ENCODE peak calls at places on chromosomes 3 and 15, in four cellular contexts. G is WTC11, V is K562, R is GM12878. O is an unnamed sample.

GRCh38 chr3:150564243-150564642 is 17.7 kb downstream of the EIF2A start:
- DNase-seq in R (no peak), V (no peak), G (no peak), O (no peak)

GRCh38 chr3:34882764-34883163 is 756.6 kb upstream of the ARPP21 start:
- DNase-seq in R (no peak), V (no peak), G (no peak), O (no peak)

GRCh38 chr3:154427685-154428291 is 2.2 kb downstream of the GPR149 start:
- DNase-seq in R (no peak), G (peak), V (no peak), O (no peak)

GRCh38 chr3:76570436-76571057 is 469.4 kb upstream of the ROBO2 start:
- DNase-seq in R (no peak), V (peak), G (no peak), O (no peak)

GRCh38 chr3:41141431-41142164 is 57.7 kb upstream of the CTNNB1 start:
- DNase-seq in G (no peak), R (no peak), V (no peak), O (no peak)

GRCh38 chr3:42535981-42536784 is 33.7 kb downstream of the VIPR1 start:
- DNase-seq in R (no peak), G (peak), V (peak), O (peak)

GRCh38 chr3:195893121-195893449 is 15.3 kb downstream of the TNK2 start:
- DNase-seq in G (no peak), R (no peak), V (no peak), O (no peak)

GRCh38 chr15:83250766-83251165 is 33.7 kb downstream of the BNC1 start:
- DNase-seq in G (no peak), R (no peak), V (no peak), O (no peak)

GRCh38 chr3:127061641-127062040 is 78.7 kb downstream of the PLXNA1 start:
- DNase-seq in R (no peak), V (no peak), G (no peak), O (no peak)

GRCh38 chr3:81666502-81667121 is 94.8 kb downstream of the GBE1 start:
- DNase-seq in G (no peak), R (no peak), V (peak), O (no peak)

GRCh38 chr3:136075816-136076215 is 110.3 kb downstream of the PPP2R3A start:
- DNase-seq in V (no peak), R (no peak), G (no peak), O (no peak)

GRCh38 chr3:13231781-13232515 is 158.7 kb upstream of the IQSEC1 start:
- DNase-seq in G (no peak), V (peak), R (no peak), O (no peak)

GRCh38 chr3:159082514-159082913 is 280.7 kb downstream of the MFSD1 start:
- DNase-seq in G (no peak), R (no peak), V (no peak), O (no peak)

GRCh38 chr3:55147406-55147805 is 219.5 kb upstream of the LRTM1 start:
- DNase-seq in R (no peak), V (no peak), G (no peak), O (no peak)

GRCh38 chr15:48565560-48566482 is 79.7 kb downstream of the FBN1 start:
- DNase-seq in R (no peak), V (no peak), G (no peak), O (no peak)

GRCh38 chr3:65035231-65035630 is 347.4 kb upstream of the ADAMTS9 start:
- DNase-seq in V (no peak), R (no peak), G (no peak), O (no peak)

GRCh38 chr3:128287161-128287560 is 133.9 kb downstream of the EEFSEC start:
- DNase-seq in V (no peak), R (no peak), G (no peak), O (no peak)

GRCh38 chr3:58178528-58179234 is 32.1 kb downstream of the DNASE1L3 start:
- DNase-seq in G (no peak), R (no peak), V (no peak), O (no peak)

GRCh38 chr3:72039677-72040076 is 254.7 kb upstream of the PROK2 start:
- DNase-seq in V (no peak), G (no peak), R (no peak), O (no peak)

GRCh38 chr3:135982404-135982761 is 16.9 kb downstream of the PPP2R3A start:
- DNase-seq in V (no peak), R (no peak), G (no peak), O (no peak)

GRCh38 chr3:59436164-59436958 is 386.5 kb upstream of the CFAP20DC start:
- DNase-seq in V (no peak), R (no peak), G (no peak), O (no peak)

GRCh38 chr3:148992027-148992634 is 791 bp downstream of the GYG1 start:
- DNase-seq in R (no peak), G (peak), V (peak), O (peak)

GRCh38 chr15:94929282-94929681 is 697.9 kb downstream of the MCTP2 start:
- DNase-seq in V (no peak), R (no peak), G (no peak), O (no peak)

GRCh38 chr15:72118400-72118978 is at the start of gene SENP8:
- DNase-seq in G (no peak), V (no peak), R (no peak), O (no peak)

GRCh38 chr3:193114431-193115340 is 126.3 kb upstream of the PLAAT1 start:
- DNase-seq in V (no peak), R (no peak), G (no peak), O (no peak)

GRCh38 chr3:136249091-136249490 is 1.0 kb upstream of the PCCB start:
- DNase-seq in R (no peak), G (no peak), V (no peak), O (peak)

GRCh38 chr15:40238927-40239591 is at the start of gene PAK6:
- DNase-seq in R (no peak), G (peak), V (peak), O (no peak)

GRCh38 chr3:8548502-8549300 is 47.1 kb downstream of the LMCD1 start:
- DNase-seq in G (no peak), R (no peak), V (no peak), O (no peak)

GRCh38 chr3:65979152-65979551 is 59.6 kb downstream of the MAGI1 start:
- DNase-seq in R (no peak), G (no peak), V (no peak), O (no peak)

GRCh38 chr3:197793246-197793645 is 2.2 kb downstream of the LRCH3 start:
- DNase-seq in G (no peak), V (no peak), R (peak), O (no peak)

GRCh38 chr15:64009798-64010241 is 36.5 kb downstream of the DAPK2 start:
- DNase-seq in G (no peak), R (peak), V (no peak), O (no peak)

DNA sequence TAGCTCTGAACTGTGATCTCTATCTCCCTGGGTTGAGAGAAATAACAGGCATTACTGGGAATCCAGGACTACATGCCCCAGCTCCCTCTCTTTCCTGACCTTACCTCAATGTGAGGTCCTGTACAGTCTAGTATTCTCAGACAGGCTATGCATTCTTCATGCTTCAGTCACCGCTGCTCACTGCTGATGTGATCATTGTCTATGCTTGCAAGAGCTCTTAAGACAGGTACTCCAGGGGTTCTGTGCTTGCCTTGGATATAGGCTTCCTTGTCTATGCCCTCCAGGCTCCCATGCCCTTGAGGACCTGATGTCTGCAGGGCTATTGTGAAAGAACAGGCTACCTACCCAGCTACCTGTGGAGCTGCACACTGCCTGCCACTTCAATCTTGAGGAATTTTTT is 183.6 kb downstream of the MBNL1 start:
- DNase-seq in V (no peak), R (no peak), G (no peak), O (no peak)
- TF ChIP-seq CBFB in V (no peak), R (no peak), G (no peak), O (no peak)

GRCh38 chr3:115876860-115877646 is 253.7 kb downstream of the GAP43 start:
- DNase-seq in G (no peak), V (no peak), R (no peak), O (no peak)
- TF ChIP-seq CBFB in G (no peak), V (no peak), R (no peak), O (no peak)

DNA sequence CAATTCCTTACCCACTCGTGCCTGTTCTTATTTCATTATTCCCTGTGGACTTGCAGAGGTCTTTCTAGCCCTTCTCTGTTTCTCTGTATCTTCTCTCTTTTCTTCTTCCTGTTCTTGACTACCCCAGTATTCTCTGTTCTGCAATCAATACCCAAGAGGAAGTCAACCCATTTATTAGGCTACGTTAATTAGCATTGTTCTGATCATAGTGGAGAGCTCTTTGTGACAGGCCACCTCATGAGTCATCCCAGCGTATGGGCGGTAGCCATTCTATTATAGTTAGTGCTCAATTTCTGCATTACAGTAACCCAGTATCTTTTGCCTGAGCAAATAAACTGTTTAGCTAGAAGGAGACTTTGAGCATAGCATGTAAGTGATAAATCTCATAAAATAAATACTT is 259.5 kb upstream of the GRM7 start:
- DNase-seq in V (peak), G (no peak), R (no peak), O (no peak)
- TF ChIP-seq CBFB in V (no peak), G (no peak), R (no peak), O (no peak)

DNA sequence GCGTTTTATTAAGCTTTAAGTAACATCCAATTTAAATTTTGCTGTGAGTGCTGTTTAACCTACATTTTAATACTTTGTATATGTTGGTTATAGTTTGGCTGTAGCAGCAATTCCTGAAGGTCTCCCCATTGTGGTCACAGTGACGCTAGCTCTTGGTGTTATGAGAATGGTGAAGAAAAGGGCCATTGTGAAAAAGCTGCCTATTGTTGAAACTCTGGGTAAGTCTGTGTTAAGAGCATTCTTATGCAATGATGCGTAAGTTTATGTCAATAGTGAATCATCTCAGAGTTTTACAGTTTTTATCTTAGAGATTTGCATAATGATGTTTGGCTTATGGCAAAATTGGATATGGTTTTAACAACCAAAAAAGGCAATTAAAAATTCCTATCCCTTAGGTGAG is 62.7 kb downstream of the ASTE1 start:
- DNase-seq in G (no peak), V (no peak), R (no peak), O (peak)
- TF ChIP-seq CBFB in G (no peak), V (no peak), R (no peak), O (no peak)

DNA sequence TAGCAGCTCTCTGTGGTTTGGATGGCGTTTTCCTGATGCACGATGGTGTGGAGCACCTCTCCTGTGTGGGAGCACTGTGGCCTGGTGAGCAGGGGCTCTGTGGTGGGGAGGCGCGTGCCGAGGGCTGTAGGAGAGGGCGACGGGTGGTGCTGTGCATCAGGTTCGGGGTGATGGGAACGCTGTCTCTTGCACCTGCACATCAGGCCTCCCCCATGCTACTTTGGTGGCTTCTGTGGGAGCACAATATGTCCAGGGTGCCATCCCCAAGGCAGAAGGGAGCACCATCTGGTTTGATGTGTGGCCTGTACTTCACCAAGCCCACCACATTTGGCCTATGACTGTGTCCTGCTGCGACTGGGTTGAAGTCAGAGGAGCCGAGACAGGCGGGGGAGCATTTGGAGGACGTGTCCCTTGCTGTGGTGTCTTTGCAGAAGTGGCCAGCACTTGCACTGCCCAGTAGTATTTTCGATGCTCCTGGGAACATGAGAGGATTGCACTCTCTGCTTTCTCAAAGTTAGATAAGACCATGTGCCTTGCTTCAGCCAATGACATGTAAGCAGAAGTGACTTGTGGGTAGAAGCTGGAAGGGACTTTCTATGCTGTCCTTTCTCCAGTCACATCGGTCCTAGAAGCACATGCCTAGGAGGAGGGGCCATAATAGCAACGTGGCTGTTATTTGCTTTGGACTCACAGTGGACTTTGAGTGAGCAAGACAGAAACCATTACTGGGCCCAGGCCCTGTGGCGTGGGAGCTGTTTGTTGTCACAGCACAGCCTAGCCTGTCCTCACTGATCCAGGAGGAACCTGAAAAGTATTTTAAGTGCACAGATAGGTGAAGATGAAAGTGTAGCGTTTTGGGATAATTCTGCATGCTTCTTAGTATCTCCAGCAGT is 72.1 kb downstream of the APBA2 start:
- DNase-seq in R (no peak), G (no peak), V (peak), O (peak)
- TF ChIP-seq CBFB in R (no peak), G (no peak), V (no peak), O (no peak)

GRCh38 chr3:176796371-176796770 is 400.9 kb downstream of the TBL1XR1 start:
- DNase-seq in R (no peak), V (no peak), G (no peak), O (no peak)

GRCh38 chr3:176795897-176796296 is 401.4 kb downstream of the TBL1XR1 start:
- DNase-seq in R (no peak), G (no peak), V (no peak), O (no peak)

GRCh38 chr3:176798680-176799079 is 398.6 kb downstream of the TBL1XR1 start:
- DNase-seq in R (no peak), G (no peak), V (no peak), O (no peak)

DNA sequence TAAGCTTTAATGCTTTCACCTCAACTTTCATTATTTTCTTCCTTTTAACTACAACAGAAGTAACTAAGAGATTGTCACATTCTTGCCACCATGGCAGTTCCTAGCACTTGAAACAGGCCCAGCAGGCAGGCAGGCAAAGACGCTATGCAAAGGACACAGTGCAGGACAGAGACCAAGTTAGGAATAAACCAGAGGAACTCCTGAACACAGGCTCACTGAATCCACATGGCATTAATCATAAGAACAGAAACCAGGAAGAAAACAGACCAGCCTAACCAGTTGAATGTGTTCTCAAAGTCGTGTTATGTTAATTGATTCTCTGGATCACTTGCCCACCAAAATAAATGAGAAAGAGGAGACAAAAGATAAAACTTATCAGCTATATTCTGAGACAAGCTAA is 397.6 kb downstream of the TBL1XR1 start:
- DNase-seq in R (no peak), G (no peak), V (no peak), O (no peak)
- TF ChIP-seq CBFB in R (no peak), G (no peak), V (no peak), O (no peak)

GRCh38 chr15:100112061-100112420 is 229.7 kb downstream of the ADAMTS17 start:
- DNase-seq in R (no peak), G (no peak), V (no peak), O (no peak)

GRCh38 chr15:100114526-100114925 is 227.2 kb downstream of the ADAMTS17 start:
- DNase-seq in V (no peak), G (no peak), R (no peak), O (no peak)

GRCh38 chr15:100114100-100114499 is 227.7 kb downstream of the ADAMTS17 start:
- DNase-seq in R (no peak), G (no peak), V (no peak), O (no peak)

GRCh38 chr15:100112636-100113305 is 229.0 kb downstream of the ADAMTS17 start:
- DNase-seq in G (no peak), R (no peak), V (no peak), O (no peak)

DNA sequence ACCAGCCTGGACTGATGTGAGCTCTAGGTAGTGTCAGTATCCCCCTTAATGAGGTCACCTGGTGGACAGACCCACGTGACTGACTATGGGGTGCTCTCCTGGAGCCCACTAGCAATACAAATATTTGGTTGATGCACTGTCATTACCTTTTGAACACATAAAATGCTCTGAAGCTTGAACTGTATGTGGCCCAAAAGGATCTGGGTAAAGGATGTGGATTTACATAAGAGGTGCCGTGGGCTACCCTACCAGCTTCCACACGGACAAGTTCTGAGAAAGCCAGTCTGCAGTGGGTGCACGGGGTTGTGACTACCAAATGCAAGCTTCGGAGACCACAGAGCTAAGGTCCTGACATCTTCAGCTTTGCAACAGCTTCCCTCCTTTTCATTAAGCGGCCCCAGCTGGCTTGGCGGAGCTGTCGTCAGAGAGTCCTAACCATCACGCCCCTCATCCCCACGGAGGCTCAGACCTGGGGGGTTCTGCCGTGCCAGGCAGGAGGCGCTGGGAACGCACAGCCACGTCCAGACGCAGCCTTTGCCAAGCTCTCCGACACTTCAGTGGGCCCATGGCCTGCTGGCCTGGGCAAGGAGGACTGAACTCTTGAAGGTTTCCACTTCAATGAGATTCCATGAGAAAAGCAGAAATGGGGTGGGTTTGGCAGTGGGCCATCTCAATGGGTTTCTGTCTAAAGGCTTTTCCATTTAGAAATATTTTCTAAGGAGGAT is 228.3 kb downstream of the ADAMTS17 start:
- DNase-seq in G (no peak), V (no peak), R (no peak), O (no peak)
- TF ChIP-seq CBFB in G (no peak), V (no peak), R (no peak), O (no peak)

O was measured in HepG2.